ENCODE peak calls at places on chromosomes 11 and 22, in five cellular contexts. D is heart left ventricle, Z is AG09309, G is NCI-H69, H is substantia nigra. B is an unnamed sample.

GRCh38 chr11:93623179-93623578 is 38.3 kb upstream of the CEP295 start:
- DNase-seq in D (no peak), Z (no peak), G (peak), H (no peak), B (no peak)

GRCh38 chr22:25644122-25644521 is 79.6 kb downstream of the GRK3 start:
- DNase-seq in D (peak), Z (no peak), G (no peak), H (no peak), B (no peak)

GRCh38 chr11:1193326-1194230 is 29.3 kb upstream of the MUC5B start:
- DNase-seq in D (no peak), Z (no peak), G (no peak), H (no peak), B (no peak)

GRCh38 chr11:57761301-57762234 is at the start of gene CTNND1:
- DNase-seq in D (peak), Z (peak), G (peak), H (peak), B (no peak)

GRCh38 chr22:25062378-25063095 is 110.0 kb downstream of the KIAA1671 start:
- DNase-seq in D (no peak), Z (no peak), G (no peak), H (no peak), B (no peak)

GRCh38 chr11:41978951-41979350 is 519.5 kb upstream of the LRRC4C start:
- DNase-seq in D (no peak), Z (no peak), G (peak), H (no peak), B (no peak)

GRCh38 chr11:126857860-126858808 is 142.4 kb downstream of the KIRREL3 start:
- DNase-seq in D (no peak), Z (no peak), G (peak), H (no peak), B (no peak)

GRCh38 chr11:68020575-68020974 is 9.9 kb upstream of the NDUFS8 start:
- DNase-seq in D (no peak), Z (no peak), G (peak), H (no peak), B (peak)

GRCh38 chr22:39207141-39208012 is 37.4 kb downstream of the PDGFB start:
- DNase-seq in D (no peak), Z (no peak), G (peak), H (no peak), B (peak)

GRCh38 chr22:37175414-37176144 is 12.5 kb downstream of the C1QTNF6 start:
- DNase-seq in D (peak), Z (no peak), G (no peak), H (no peak), B (no peak)

GRCh38 chr11:105718641-105719040 is 108.8 kb downstream of the GRIA4 start:
- DNase-seq in D (no peak), Z (no peak), G (peak), H (no peak), B (no peak)

B was measured in RPMI8226.